ENCODE peak calls at places on chromosomes 2 and 18, in seven cellular contexts. E is AG04449, D is H9, X is lower lobe of right lung, V is fibroblast of villous mesenchyme, U is foreskin keratinocyte, O is GM20000. Q is an unnamed sample.

GRCh38 chr2:225367482-225367881 is 32.0 kb upstream of the NYAP2 start:
- DNase-seq in E (no peak), D (peak; percentile 31), X (no peak), V (no peak), U (no peak), O (no peak), Q (no peak)

GRCh38 chr2:15941483-15941853 is 1.1 kb downstream of the MYCN start:
- DNase-seq in E (no peak), D (peak; percentile 85), X (no peak), V (no peak), U (no peak), O (peak; percentile 37), Q (no peak)

GRCh38 chr2:11642972-11643371 is 27.0 kb downstream of the NTSR2 start:
- DNase-seq in E (no peak), D (no peak), X (no peak), V (no peak), U (no peak), O (no peak), Q (no peak)

GRCh38 chr2:50401772-50402653 is 629.9 kb downstream of the NRXN1 start:
- DNase-seq in E (peak; percentile 7), D (peak; percentile 61), X (no peak), V (peak; percentile 37), U (peak; percentile 63), O (peak; percentile 42), Q (no peak)

GRCh38 chr18:39198376-39198775 is 1632.8 kb upstream of the CELF4 start:
- DNase-seq in E (no peak), D (no peak), X (no peak), V (no peak), U (peak; percentile 68), O (no peak), Q (no peak)

GRCh38 chr2:105449083-105449482 is 50.2 kb upstream of the FHL2 start:
- DNase-seq in E (no peak), D (no peak), X (no peak), V (peak; percentile 46), U (peak; percentile 41), O (no peak), Q (no peak)

GRCh38 chr18:75106746-75107145 is 102.2 kb downstream of the PTGR3 start:
- DNase-seq in E (no peak), D (no peak), X (no peak), V (no peak), U (no peak), O (no peak), Q (no peak)

GRCh38 chr2:173048901-173049661 is 26.6 kb upstream of the MAP3K20 start:
- DNase-seq in E (peak; percentile 90), D (no peak), X (no peak), V (peak; percentile 98), U (peak; percentile 99), O (peak; percentile 22), Q (no peak)

GRCh38 chr2:18474690-18475089 is 85.8 kb downstream of the RDH14 start:
- DNase-seq in E (no peak), D (no peak), X (no peak), V (no peak), U (no peak), O (no peak), Q (no peak)

GRCh38 chr2:206160124-206160806 is 570 bp downstream of the EEF1B2 start:
- DNase-seq in E (no peak), D (no peak), X (no peak), V (peak; percentile 69), U (no peak), O (peak; percentile 72), Q (no peak)

GRCh38 chr2:54897420-54898310 is 152.6 kb downstream of the RTN4 start:
- DNase-seq in E (no peak), D (no peak), X (no peak), V (no peak), U (no peak), O (no peak), Q (no peak)

GRCh38 chr18:5546660-5547059 is 2.9 kb upstream of the EPB41L3 start:
- DNase-seq in E (no peak), D (peak; percentile 41), X (no peak), V (peak; percentile 10), U (peak; percentile 24), O (peak; percentile 25), Q (no peak)

GRCh38 chr2:154158101-154158500 is 286.4 kb downstream of the GALNT13 start:
- DNase-seq in E (no peak), D (no peak), X (no peak), V (peak; percentile 38), U (no peak), O (no peak), Q (no peak)

GRCh38 chr18:63199743-63200241 is 119.8 kb downstream of the BCL2 start:
- DNase-seq in E (no peak), D (no peak), X (no peak), V (no peak), U (peak; percentile 34), O (no peak), Q (no peak)

GRCh38 chr2:160253440-160254296 is 53.6 kb upstream of the ITGB6 start:
- DNase-seq in E (no peak), D (no peak), X (no peak), V (no peak), U (peak; percentile 69), O (no peak), Q (no peak)

GRCh38 chr2:233422649-233423435 is 68.5 kb downstream of the DGKD start:
- DNase-seq in E (no peak), D (no peak), X (no peak), V (no peak), U (no peak), O (no peak), Q (no peak)

GRCh38 chr2:128361376-128362131 is 42.9 kb upstream of the HS6ST1 start:
- DNase-seq in E (no peak), D (no peak), X (no peak), V (no peak), U (no peak), O (no peak), Q (peak; percentile 11)

GRCh38 chr2:240565267-240566202 is 2.7 kb upstream of the RNPEPL1 start:
- DNase-seq in E (no peak), D (peak; percentile 22), X (peak; percentile 96), V (peak; percentile 95), U (peak; percentile 65), O (peak; percentile 75), Q (peak; percentile 76)

GRCh38 chr2:160388464-160389263 is 104.9 kb downstream of the RBMS1 start:
- DNase-seq in E (no peak), D (no peak), X (peak; percentile 55), V (no peak), U (no peak), O (no peak), Q (no peak)

GRCh38 chr2:70133127-70133452 is 45.8 kb downstream of the PCBP1 start:
- DNase-seq in E (no peak), D (no peak), X (no peak), V (no peak), U (no peak), O (no peak), Q (no peak)

GRCh38 chr2:70133521-70134348 is 46.5 kb downstream of the PCBP1 start:
- DNase-seq in E (no peak), D (no peak), X (peak; percentile 9), V (no peak), U (no peak), O (peak; percentile 30), Q (no peak)

GRCh38 chr2:70127920-70128444 is 40.7 kb downstream of the PCBP1 start:
- DNase-seq in E (no peak), D (no peak), X (no peak), V (no peak), U (no peak), O (peak; percentile 14), Q (no peak)

GRCh38 chr2:70132244-70133126 is 45.2 kb downstream of the PCBP1 start:
- DNase-seq in E (no peak), D (no peak), X (peak; percentile 48), V (peak; percentile 93), U (peak; percentile 61), O (peak; percentile 54), Q (no peak)
- TF ChIP-seq CTCF in E (no peak), D (no peak), X (no peak), V (no peak), U (no peak), O (no peak), Q (no peak)

GRCh38 chr2:74252036-74252435 is 53.6 kb downstream of the MTHFD2 start:
- DNase-seq in E (no peak), D (no peak), X (no peak), V (no peak), U (no peak), O (no peak), Q (no peak)

GRCh38 chr2:74252862-74253261 is 54.4 kb downstream of the MTHFD2 start:
- DNase-seq in E (no peak), D (no peak), X (no peak), V (no peak), U (no peak), O (no peak), Q (no peak)

GRCh38 chr2:74246496-74247195 is 48.2 kb downstream of the MTHFD2 start:
- DNase-seq in E (no peak), D (no peak), X (no peak), V (no peak), U (no peak), O (no peak), Q (no peak)

GRCh38 chr2:74250189-74250631 is 51.8 kb downstream of the MTHFD2 start:
- DNase-seq in E (no peak), D (peak; percentile 59), X (peak; percentile 57), V (peak; percentile 45), U (peak; percentile 18), O (peak; percentile 87), Q (peak; percentile 43)

GRCh38 chr2:74249406-74250122 is 51.1 kb downstream of the MTHFD2 start:
- DNase-seq in E (no peak), D (no peak), X (no peak), V (no peak), U (no peak), O (no peak), Q (no peak)
- TF ChIP-seq CTCF in E (no peak), D (no peak), X (no peak), V (no peak), U (no peak), O (no peak), Q (no peak)

DNA sequence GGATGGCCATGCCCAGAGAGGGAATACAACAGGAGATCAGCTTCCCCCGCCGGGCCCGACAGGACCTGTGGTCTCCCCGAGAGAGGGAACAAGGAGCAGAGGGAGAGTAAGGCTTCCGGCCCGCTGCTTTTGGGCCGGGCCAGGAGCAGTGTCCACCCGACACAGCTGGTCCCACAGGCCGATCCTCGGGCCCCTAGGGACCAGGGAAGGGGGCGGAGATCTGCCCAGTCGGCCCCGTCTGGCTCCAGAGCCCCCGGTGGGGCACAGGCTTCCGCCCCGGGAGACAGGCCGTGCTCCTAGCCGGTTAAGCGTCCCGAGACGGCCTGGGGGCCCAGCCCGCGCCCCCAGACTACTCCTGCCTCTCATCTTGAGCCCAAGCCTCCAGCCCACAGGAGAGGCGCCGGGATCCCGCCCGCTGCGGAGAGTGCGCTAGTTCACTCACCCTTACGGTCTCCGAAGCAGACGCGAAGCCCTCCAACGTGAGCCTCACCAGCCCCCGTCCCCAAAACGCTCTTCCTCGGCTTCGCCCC is at the start of gene MCFD2:
- DNase-seq in E (no peak), D (no peak), X (peak; percentile 64), V (no peak), U (no peak), O (peak; percentile 41), Q (no peak)
- TF ChIP-seq CTCF in E (no peak), D (no peak), X (no peak), V (no peak), U (no peak), O (no peak), Q (no peak)

DNA sequence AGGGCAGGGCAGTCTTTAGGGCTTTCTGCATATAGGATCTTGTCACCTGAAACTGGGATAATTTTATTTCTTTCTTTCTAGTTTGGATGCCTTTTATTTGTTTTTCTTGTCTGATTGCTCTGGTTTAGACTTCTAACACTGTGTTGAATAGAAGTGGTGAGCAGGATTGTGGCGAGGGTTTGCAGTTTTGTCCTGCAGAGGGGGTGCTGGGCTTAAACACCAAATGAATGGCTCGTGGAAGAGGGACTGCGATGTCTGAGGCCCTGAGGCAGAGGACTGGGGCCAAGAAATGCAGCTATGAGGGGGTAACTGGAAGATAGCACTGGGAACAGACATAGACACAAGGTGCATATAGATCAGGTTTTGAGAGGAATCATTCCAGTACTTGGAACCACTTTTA is 20.4 kb downstream of the UBE2F start:
- DNase-seq in E (no peak), D (no peak), X (no peak), V (no peak), U (no peak), O (no peak), Q (no peak)
- TF ChIP-seq CTCF in E (no peak), D (peak; percentile 23), X (no peak), V (peak; percentile 19), U (peak; percentile 38), O (no peak), Q (no peak)

Q was measured in activated B cell treated with CpG ODN at 0.5 μM for 24 hours.